ENCODE peak calls at places on chromosomes 3 and 15, in four cellular contexts. W is AG08396, K is GM13977, A is NCI-H510A. N is an unnamed sample.
A peak's percentile ranks its signal among the peaks of the same experiment; 100 is the strongest.

GRCh38 chr3:119149484-119149883 is 3.5 kb downstream of the TEX55 start:
- DNase-seq in W (no peak), K (no peak), A (no peak), N (no peak)

GRCh38 chr15:71013446-71013845 is 101.8 kb upstream of the THSD4 start:
- DNase-seq in W (no peak), K (no peak), A (no peak), N (no peak)

GRCh38 chr15:76576526-76577279 is 240.1 kb downstream of the ISL2 start:
- DNase-seq in W (peak; percentile 28), K (no peak), A (no peak), N (peak; percentile 28)

GRCh38 chr15:41281236-41281635 is 50.2 kb downstream of the CHP1 start:
- DNase-seq in W (peak; percentile 59), K (no peak), A (no peak), N (peak; percentile 69)

GRCh38 chr3:111899966-111900365 is 40.9 kb downstream of the PHLDB2 start:
- DNase-seq in W (no peak), K (no peak), A (no peak), N (no peak)

GRCh38 chr15:92809880-92810361 is 90.2 kb upstream of the CHD2 start:
- DNase-seq in W (peak; percentile 29), K (peak; percentile 64), A (no peak), N (no peak)

GRCh38 chr3:154792828-154793227 is 287.3 kb upstream of the MME start:
- DNase-seq in W (no peak), K (no peak), A (no peak), N (no peak)

GRCh38 chr3:159872374-159873109 is 116.1 kb upstream of the IL12A start:
- DNase-seq in W (peak; percentile 67), K (no peak), A (no peak), N (peak; percentile 63)